ENCODE peak calls at places on chromosomes 16 and 17, in seven cellular contexts. One of them, this sample, is unnamed.

GRCh38 chr17:17810374-17811248 is 26.2 kb downstream of the SREBF1 start:
- DNase-seq in esophagus muscularis mucosa: no peak
- DNase-seq in transverse colon: no peak
- DNase-seq in uterus: peak; percentile 55
- DNase-seq in spleen: no peak
- DNase-seq in IMR-90: no peak
- DNase-seq in breast epithelium: no peak
- DNase-seq in this sample: no peak

GRCh38 chr17:51947160-51947559 is 211.4 kb downstream of the CA10 start:
- DNase-seq in esophagus muscularis mucosa: no peak
- DNase-seq in transverse colon: peak; percentile 14
- DNase-seq in uterus: no peak
- DNase-seq in IMR-90: no peak
- DNase-seq in breast epithelium: no peak
- DNase-seq in spleen: no peak
- DNase-seq in this sample: no peak

GRCh38 chr16:10756574-10756973 is 12.9 kb downstream of the NUBP1 start:
- DNase-seq in transverse colon: no peak
- DNase-seq in esophagus muscularis mucosa: no peak
- DNase-seq in breast epithelium: no peak
- DNase-seq in IMR-90: peak; percentile 62
- DNase-seq in spleen: peak; percentile 18
- DNase-seq in uterus: no peak
- DNase-seq in this sample: no peak

GRCh38 chr16:8627456-8627855 is 6.0 kb downstream of the METTL22 start:
- DNase-seq in esophagus muscularis mucosa: no peak
- DNase-seq in transverse colon: no peak
- DNase-seq in breast epithelium: no peak
- DNase-seq in uterus: no peak
- DNase-seq in IMR-90: no peak
- DNase-seq in spleen: no peak
- DNase-seq in this sample: no peak

GRCh38 chr16:6095414-6095813 is 997.8 kb upstream of the EEF2KMT start:
- DNase-seq in IMR-90: no peak
- DNase-seq in esophagus muscularis mucosa: no peak
- DNase-seq in transverse colon: no peak
- DNase-seq in spleen: no peak
- DNase-seq in breast epithelium: no peak
- DNase-seq in uterus: no peak
- DNase-seq in this sample: no peak

GRCh38 chr16:69672315-69672997 is 53.9 kb downstream of the NQO1 start:
- DNase-seq in spleen: no peak
- DNase-seq in transverse colon: no peak
- DNase-seq in uterus: no peak
- DNase-seq in breast epithelium: no peak
- DNase-seq in esophagus muscularis mucosa: no peak
- DNase-seq in IMR-90: no peak
- DNase-seq in this sample: no peak

GRCh38 chr16:31082368-31083045 is 6.2 kb downstream of the PRSS53 start:
- DNase-seq in esophagus muscularis mucosa: no peak
- DNase-seq in IMR-90: no peak
- DNase-seq in uterus: no peak
- DNase-seq in breast epithelium: no peak
- DNase-seq in transverse colon: no peak
- DNase-seq in spleen: peak; percentile 57
- DNase-seq in this sample: no peak

GRCh38 chr16:12327971-12328726 is 351.6 kb downstream of the SNX29 start:
- DNase-seq in esophagus muscularis mucosa: no peak
- DNase-seq in IMR-90: no peak
- DNase-seq in spleen: no peak
- DNase-seq in transverse colon: peak; percentile 65
- DNase-seq in uterus: no peak
- DNase-seq in breast epithelium: no peak
- DNase-seq in this sample: no peak

GRCh38 chr16:24208710-24209109 is 47.4 kb upstream of the CACNG3 start:
- DNase-seq in IMR-90: no peak
- DNase-seq in uterus: no peak
- DNase-seq in esophagus muscularis mucosa: no peak
- DNase-seq in transverse colon: no peak
- DNase-seq in spleen: no peak
- DNase-seq in breast epithelium: no peak
- DNase-seq in this sample: no peak

GRCh38 chr17:74441537-74441936 is 9.6 kb downstream of the GPRC5C start:
- DNase-seq in IMR-90: no peak
- DNase-seq in uterus: no peak
- DNase-seq in spleen: no peak
- DNase-seq in transverse colon: no peak
- DNase-seq in esophagus muscularis mucosa: no peak
- DNase-seq in breast epithelium: no peak
- DNase-seq in this sample: no peak

GRCh38 chr16:27230562-27230991 is 27.3 kb downstream of the KDM8 start:
- DNase-seq in breast epithelium: no peak
- DNase-seq in esophagus muscularis mucosa: no peak
- DNase-seq in spleen: peak; percentile 89
- DNase-seq in uterus: no peak
- DNase-seq in IMR-90: no peak
- DNase-seq in transverse colon: peak; percentile 91
- DNase-seq in this sample: no peak

GRCh38 chr16:79089735-79090284 is 510.7 kb downstream of the MAF start:
- DNase-seq in IMR-90: no peak
- DNase-seq in esophagus muscularis mucosa: no peak
- DNase-seq in spleen: no peak
- DNase-seq in transverse colon: peak; percentile 35
- DNase-seq in uterus: no peak
- DNase-seq in breast epithelium: no peak
- DNase-seq in this sample: no peak

GRCh38 chr17:327971-328370 is 24.6 kb downstream of the RPH3AL start:
- DNase-seq in uterus: no peak
- DNase-seq in transverse colon: no peak
- DNase-seq in spleen: no peak
- DNase-seq in esophagus muscularis mucosa: no peak
- DNase-seq in breast epithelium: no peak
- DNase-seq in IMR-90: no peak
- DNase-seq in this sample: no peak

GRCh38 chr16:591892-592517 is 2.1 kb downstream of the RAB40C start:
- DNase-seq in esophagus muscularis mucosa: no peak
- DNase-seq in breast epithelium: no peak
- DNase-seq in transverse colon: no peak
- DNase-seq in uterus: no peak
- DNase-seq in spleen: peak; percentile 77
- DNase-seq in IMR-90: no peak
- DNase-seq in this sample: no peak

GRCh38 chr17:27674335-27674734 is 43.3 kb downstream of the LGALS9 start:
- DNase-seq in breast epithelium: no peak
- DNase-seq in IMR-90: no peak
- DNase-seq in esophagus muscularis mucosa: no peak
- DNase-seq in uterus: no peak
- DNase-seq in spleen: no peak
- DNase-seq in transverse colon: no peak
- DNase-seq in this sample: no peak

GRCh38 chr17:50355701-50356341 is 9.9 kb downstream of the XYLT2 start:
- DNase-seq in IMR-90: no peak
- DNase-seq in transverse colon: no peak
- DNase-seq in uterus: no peak
- DNase-seq in esophagus muscularis mucosa: no peak
- DNase-seq in breast epithelium: no peak
- DNase-seq in spleen: peak; percentile 67
- DNase-seq in this sample: peak; percentile 10

GRCh38 chr17:50354776-50355175 is 8.8 kb downstream of the XYLT2 start:
- DNase-seq in transverse colon: no peak
- DNase-seq in esophagus muscularis mucosa: no peak
- DNase-seq in uterus: no peak
- DNase-seq in IMR-90: no peak
- DNase-seq in spleen: no peak
- DNase-seq in breast epithelium: no peak
- DNase-seq in this sample: peak; percentile 9

GRCh38 chr17:50355336-50355700 is 9.4 kb downstream of the XYLT2 start:
- DNase-seq in spleen: no peak
- DNase-seq in uterus: no peak
- DNase-seq in transverse colon: no peak
- DNase-seq in breast epithelium: no peak
- DNase-seq in esophagus muscularis mucosa: no peak
- DNase-seq in IMR-90: no peak
- DNase-seq in this sample: no peak

GRCh38 chr17:50356892-50357510 is 11.1 kb downstream of the XYLT2 start:
- DNase-seq in breast epithelium: no peak
- DNase-seq in spleen: no peak
- DNase-seq in uterus: no peak
- DNase-seq in transverse colon: no peak
- DNase-seq in IMR-90: no peak
- DNase-seq in esophagus muscularis mucosa: no peak
- DNase-seq in this sample: no peak

GRCh38 chr17:50356418-50356817 is 10.5 kb downstream of the XYLT2 start:
- DNase-seq in IMR-90: no peak
- DNase-seq in spleen: peak; percentile 59
- DNase-seq in breast epithelium: no peak
- DNase-seq in transverse colon: no peak
- DNase-seq in esophagus muscularis mucosa: no peak
- DNase-seq in uterus: no peak
- DNase-seq in this sample: peak; percentile 9
- TF ChIP-seq POLR2A in IMR-90: no peak
- TF ChIP-seq POLR2A in spleen: no peak
- TF ChIP-seq POLR2A in breast epithelium: no peak
- TF ChIP-seq POLR2A in transverse colon: no peak
- TF ChIP-seq POLR2A in esophagus muscularis mucosa: no peak
- TF ChIP-seq POLR2A in uterus: no peak
- TF ChIP-seq POLR2A in this sample: no peak

GRCh38 chr16:83418565-83418964 is 389.2 kb upstream of the HSBP1 start:
- DNase-seq in uterus: no peak
- DNase-seq in transverse colon: no peak
- DNase-seq in spleen: no peak
- DNase-seq in breast epithelium: no peak
- DNase-seq in esophagus muscularis mucosa: peak; percentile 3
- DNase-seq in IMR-90: no peak
- DNase-seq in this sample: no peak
- TF ChIP-seq CTCF in uterus: no peak
- TF ChIP-seq CTCF in transverse colon: no peak
- TF ChIP-seq CTCF in spleen: no peak
- TF ChIP-seq CTCF in breast epithelium: no peak
- TF ChIP-seq CTCF in esophagus muscularis mucosa: no peak
- TF ChIP-seq CTCF in IMR-90: no peak
- TF ChIP-seq CTCF in this sample: no peak

GRCh38 chr16:68059804-68060203 is 25.4 kb upstream of the NFATC3 start:
- DNase-seq in IMR-90: no peak
- DNase-seq in breast epithelium: no peak
- DNase-seq in esophagus muscularis mucosa: no peak
- DNase-seq in transverse colon: no peak
- DNase-seq in spleen: no peak
- DNase-seq in uterus: no peak
- DNase-seq in this sample: no peak
- H3K4me1 ChIP-seq in IMR-90: peaks cover 8% of the 10 kb centered on the region
- H3K4me1 ChIP-seq in breast epithelium: no peaks in the 10 kb centered on the region
- H3K4me1 ChIP-seq in esophagus muscularis mucosa: peaks cover 7% of the 10 kb centered on the region
- H3K4me1 ChIP-seq in transverse colon: no peaks in the 10 kb centered on the region
- H3K4me1 ChIP-seq in spleen: peaks cover 64% of the 10 kb centered on the region
- H3K4me1 ChIP-seq in uterus: no peaks in the 10 kb centered on the region
- H3K4me1 ChIP-seq in this sample: peaks cover 7% of the 10 kb centered on the region

GRCh38 chr17:4741544-4741943 is 1.8 kb upstream of the CXCL16 start:
- DNase-seq in esophagus muscularis mucosa: no peak
- DNase-seq in spleen: no peak
- DNase-seq in uterus: no peak
- DNase-seq in breast epithelium: no peak
- DNase-seq in IMR-90: no peak
- DNase-seq in transverse colon: no peak
- DNase-seq in this sample: no peak

GRCh38 chr17:4740025-4740351 is 260 bp upstream of the CXCL16 start:
- DNase-seq in uterus: no peak
- DNase-seq in IMR-90: no peak
- DNase-seq in esophagus muscularis mucosa: no peak
- DNase-seq in breast epithelium: no peak
- DNase-seq in spleen: no peak
- DNase-seq in transverse colon: no peak
- DNase-seq in this sample: no peak

GRCh38 chr17:4740584-4740983 is 856 bp upstream of the CXCL16 start:
- DNase-seq in transverse colon: no peak
- DNase-seq in IMR-90: no peak
- DNase-seq in spleen: no peak
- DNase-seq in uterus: no peak
- DNase-seq in breast epithelium: no peak
- DNase-seq in esophagus muscularis mucosa: no peak
- DNase-seq in this sample: no peak

GRCh38 chr17:4738136-4739121 is 1.2 kb upstream of the ZMYND15 start:
- DNase-seq in IMR-90: no peak
- DNase-seq in uterus: no peak
- DNase-seq in transverse colon: peak; percentile 57
- DNase-seq in breast epithelium: peak; percentile 63
- DNase-seq in spleen: peak; percentile 79
- DNase-seq in esophagus muscularis mucosa: no peak
- DNase-seq in this sample: no peak

DNA sequence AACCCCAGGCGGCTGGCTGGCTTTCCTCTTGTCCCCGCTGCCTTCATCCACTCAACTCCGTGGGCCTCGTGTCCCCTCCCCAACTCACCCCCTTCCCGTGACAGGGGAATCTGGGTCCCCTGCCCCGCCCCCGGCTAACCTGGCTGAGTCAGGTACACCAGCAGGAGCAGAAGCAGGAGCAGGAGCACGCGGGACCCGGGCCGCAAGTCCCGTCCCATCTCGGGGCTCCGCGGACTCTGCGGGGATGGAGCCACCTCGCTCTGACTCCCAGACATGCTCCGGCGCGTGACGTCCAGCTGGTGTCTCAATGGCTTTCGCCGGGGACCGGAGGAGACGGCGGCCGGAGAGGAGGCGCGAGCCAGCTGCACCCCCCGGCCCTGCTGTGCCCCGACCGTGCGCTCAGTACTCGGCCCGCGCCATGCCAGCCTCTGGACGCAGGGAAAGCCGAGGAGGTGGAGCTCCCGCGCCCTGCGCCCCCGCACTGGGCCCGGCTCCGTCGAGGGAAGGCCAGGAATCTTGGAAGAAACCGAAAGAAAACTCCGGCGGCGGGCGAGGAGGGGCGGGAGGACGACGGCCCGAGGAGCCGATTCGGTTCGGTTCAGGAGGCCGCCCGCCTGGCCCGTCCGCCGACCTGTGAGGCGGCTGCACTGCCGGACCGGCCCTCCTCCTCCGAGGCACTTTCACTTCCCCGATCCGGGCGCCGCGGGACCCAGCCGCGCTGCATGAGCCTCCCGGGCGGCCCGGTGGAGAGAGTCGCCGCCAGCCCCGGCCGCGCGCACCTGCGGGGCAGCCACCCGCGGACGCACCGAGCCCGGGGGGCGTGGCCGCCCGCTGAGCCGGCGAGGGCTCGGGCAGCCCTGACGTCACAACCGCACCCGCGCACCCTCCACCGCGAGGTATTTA is at the start of the genes CXCL16 and ZMYND15:
- DNase-seq in spleen: peak; percentile 95
- DNase-seq in IMR-90: no peak
- DNase-seq in transverse colon: peak; percentile 83
- DNase-seq in esophagus muscularis mucosa: no peak
- DNase-seq in breast epithelium: peak; percentile 63
- DNase-seq in uterus: peak; percentile 32
- DNase-seq in this sample: peak; percentile 19
- TF ChIP-seq POLR2A in spleen: no peak
- TF ChIP-seq POLR2A in IMR-90: no peak
- TF ChIP-seq POLR2A in transverse colon: peak; percentile 53
- TF ChIP-seq POLR2A in esophagus muscularis mucosa: no peak
- TF ChIP-seq POLR2A in breast epithelium: no peak
- TF ChIP-seq POLR2A in uterus: peak; percentile 33
- TF ChIP-seq POLR2A in this sample: peak; percentile 10